ENCODE peak calls at places on chromosome 11, in eight cellular contexts. N, M, F, Q, V, D, U and A are unnamed samples.

GRCh38 chr11:2703487-2704141 is 3.8 kb upstream of the KCNQ1OT1 start:
- DNase-seq in N (no peak), M (no peak), F (no peak), Q (no peak), V (no peak), D (no peak), U (no peak), A (no peak)

GRCh38 chr11:6539748-6540268 is 42.7 kb downstream of the DNHD1 start:
- DNase-seq in N (no peak), M (no peak), F (no peak), Q (no peak), V (no peak), D (no peak), U (no peak), A (no peak)

GRCh38 chr11:32366671-32367070 is 68.7 kb downstream of the WT1 start:
- DNase-seq in N (no peak), M (no peak), F (no peak), Q (no peak), V (no peak), D (no peak), U (no peak), A (no peak)

GRCh38 chr11:13674799-13675509 is 6.5 kb downstream of the FAR1 start:
- DNase-seq in N (no peak), M (no peak), F (no peak), Q (no peak), V (no peak), D (no peak), U (no peak), A (no peak)

GRCh38 chr11:128692750-128693578 is 908 bp upstream of the FLI1 start:
- DNase-seq in N (peak), M (no peak), F (no peak), Q (no peak), V (peak), D (no peak), U (no peak), A (no peak)

GRCh38 chr11:134670247-134670646 is 258.2 kb upstream of the B3GAT1 start:
- DNase-seq in N (no peak), M (no peak), F (peak), Q (no peak), V (no peak), D (no peak), U (no peak), A (no peak)

GRCh38 chr11:16613401-16614381 is 124.8 kb upstream of the C11orf58 start:
- DNase-seq in N (peak), M (peak), F (peak), Q (peak), V (peak), D (peak), U (peak), A (peak)

GRCh38 chr11:82308979-82309378 is 424.7 kb downstream of the FAM181B start:
- DNase-seq in N (no peak), M (no peak), F (no peak), Q (no peak), V (no peak), D (no peak), U (no peak), A (no peak)

GRCh38 chr11:65471410-65471762 is 27.5 kb upstream of the MALAT1 start:
- DNase-seq in N (peak), M (peak), F (peak), Q (no peak), V (peak), D (no peak), U (no peak), A (no peak)